ENCODE peak calls at places on chromosomes 1 and 21, in four cellular contexts. E is keratinocyte, M is fibroblast of lung, J is MM.1S. Q is an unnamed sample.

GRCh38 chr1:220184503-220184902 is 87.8 kb downstream of the RAB3GAP2 start:
- DNase-seq in E (no peak), M (no peak), J (no peak), Q (no peak)

GRCh38 chr1:212203611-212204010 is 81.6 kb upstream of the PPP2R5A start:
- DNase-seq in E (no peak), M (no peak), J (no peak), Q (no peak)

GRCh38 chr1:22044690-22045420 is 7.7 kb upstream of the CDC42 start:
- DNase-seq in E (no peak), M (peak; percentile 70), J (no peak), Q (no peak)

GRCh38 chr1:3688836-3689750 is 36.8 kb downstream of the TP73 start:
- DNase-seq in E (no peak), M (no peak), J (no peak), Q (no peak)

GRCh38 chr1:63747445-63747844 is 26.4 kb upstream of the ROR1 start:
- DNase-seq in E (no peak), M (peak; percentile 14), J (no peak), Q (no peak)

GRCh38 chr1:54833146-54833545 is 32.0 kb upstream of the TTC22 start:
- DNase-seq in E (no peak), M (no peak), J (no peak), Q (no peak)

GRCh38 chr1:232383455-232384074 is 246.4 kb downstream of the SIPA1L2 start:
- DNase-seq in E (peak; percentile 19), M (peak; percentile 5), J (no peak), Q (no peak)

GRCh38 chr21:35963920-35964451 is 96.3 kb downstream of the SETD4 start:
- DNase-seq in E (no peak), M (no peak), J (no peak), Q (peak; percentile 6)

GRCh38 chr1:229280921-229281320 is 10.0 kb downstream of the RAB4A start:
- DNase-seq in E (no peak), M (no peak), J (no peak), Q (no peak)

GRCh38 chr1:150154143-150154542 is 4.4 kb downstream of the PLEKHO1 start:
- DNase-seq in E (no peak), M (no peak), J (no peak), Q (no peak)

GRCh38 chr1:109954180-109954579 is 30.4 kb upstream of the AHCYL1 start:
- DNase-seq in E (no peak), M (no peak), J (no peak), Q (no peak)

GRCh38 chr1:173255214-173255813 is 48.2 kb upstream of the TNFSF4 start:
- DNase-seq in E (no peak), M (peak; percentile 71), J (peak; percentile 36), Q (peak; percentile 15)

GRCh38 chr1:3274972-3275371 is 179.5 kb upstream of the ARHGEF16 start:
- DNase-seq in E (no peak), M (no peak), J (no peak), Q (no peak)

GRCh38 chr1:71047635-71048607 is at the start of gene PTGER3:
- DNase-seq in E (no peak), M (no peak), J (no peak), Q (no peak)

GRCh38 chr1:224673161-224673560 is 57.0 kb downstream of the CNIH3 start:
- DNase-seq in E (no peak), M (no peak), J (no peak), Q (no peak)

DNA sequence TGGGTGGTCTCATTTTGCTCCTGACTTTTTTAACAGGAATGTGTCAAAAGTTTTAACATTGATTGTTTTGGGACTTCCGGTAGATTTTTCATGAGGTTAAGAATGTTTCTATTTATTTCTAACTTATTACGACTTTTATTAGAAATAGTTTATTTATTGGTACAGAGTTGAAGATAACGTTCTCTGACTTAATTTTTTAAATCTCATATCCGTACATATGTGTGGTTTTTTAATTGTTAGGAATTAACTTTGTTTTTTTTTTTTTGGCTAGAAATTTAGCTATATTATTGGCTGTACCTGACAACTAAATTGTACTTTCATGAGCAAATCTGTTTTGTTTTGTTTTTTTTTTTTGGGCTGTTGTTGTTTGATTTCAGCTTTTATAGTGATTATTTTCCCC is 32.0 kb downstream of the RNF2 start:
- DNase-seq in E (no peak), M (no peak), J (no peak), Q (no peak)
- H4K20me1 ChIP-seq in E (no peaks in the 10 kb centered on the region), M (no peaks in the 10 kb centered on the region), J (no peaks in the 10 kb centered on the region), Q (peaks cover 40% of the 10 kb centered on the region)

GRCh38 chr1:174768516-174768915 is 231.2 kb upstream of the CACYBP start:
- DNase-seq in E (no peak), M (no peak), J (no peak), Q (no peak)
- H3K4me2 ChIP-seq in E (no peak overlapping the region), M (no peak overlapping the region), J (peak overlapping the region; percentile 1), Q (no peak overlapping the region)

DNA sequence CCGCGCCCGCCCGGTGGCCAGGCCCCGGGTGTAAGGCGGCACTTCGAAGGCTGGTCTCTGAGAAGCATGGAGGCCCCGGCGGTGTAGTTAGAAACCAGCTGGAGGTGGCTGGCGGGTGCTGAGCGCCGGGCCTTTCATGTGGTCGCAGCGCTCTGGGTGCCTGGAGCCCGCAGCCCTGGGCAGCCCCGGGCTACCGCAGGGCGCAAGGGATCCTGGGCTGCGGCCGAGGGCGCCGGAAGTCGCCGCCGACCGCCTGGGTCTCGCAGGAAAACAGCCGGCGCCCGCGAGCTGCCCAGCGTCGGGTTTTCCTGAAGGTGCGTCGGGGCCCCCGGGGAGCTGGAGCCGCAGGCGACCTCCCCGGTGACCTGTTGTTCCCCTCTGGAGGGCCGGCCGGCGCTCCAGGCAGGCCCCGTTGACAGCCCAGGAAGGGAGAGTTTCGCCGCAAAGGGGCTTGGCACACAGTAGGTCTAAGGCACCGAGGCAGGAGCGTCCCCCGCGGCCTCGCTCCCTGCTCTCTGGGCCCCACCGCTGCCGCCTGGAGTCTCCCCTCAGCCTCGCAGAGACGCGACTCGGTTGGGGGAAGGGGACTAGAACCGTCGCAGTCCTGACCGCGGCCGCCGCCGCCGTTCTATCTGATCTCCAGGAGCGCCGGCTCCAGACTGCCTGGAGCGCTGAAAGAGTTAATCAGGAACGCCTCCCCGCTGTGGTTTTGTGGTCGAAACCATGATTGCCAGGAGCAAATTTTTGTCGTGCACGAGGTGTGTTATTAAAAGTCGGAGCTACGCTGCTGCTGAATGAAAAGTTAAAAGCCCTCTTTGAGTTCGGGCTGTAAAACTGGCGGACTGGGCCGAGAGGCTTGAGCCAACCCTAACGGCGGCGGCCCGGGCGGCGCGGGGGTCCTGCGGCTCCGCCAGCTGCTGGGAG is 2.8 kb downstream of the GRHL3 start:
- DNase-seq in E (peak; percentile 50), M (peak; percentile 77), J (peak; percentile 98), Q (peak; percentile 88)
- TF ChIP-seq EZH2 in E (no peak), M (peak; percentile 49), J (no peak), Q (peak; percentile 89)

GRCh38 chr1:5989731-5990271 is 2.4 kb downstream of the NPHP4 start:
- DNase-seq in E (no peak), M (no peak), J (no peak), Q (no peak)
- H4K20me1 ChIP-seq in E (no peaks in the 10 kb centered on the region), M (no peaks in the 10 kb centered on the region), J (no peaks in the 10 kb centered on the region), Q (peaks cover 47% of the 10 kb centered on the region)

GRCh38 chr1:201004154-201004553 is 19.4 kb downstream of the KIF21B start:
- DNase-seq in E (no peak), M (no peak), J (no peak), Q (no peak)
- H3K4me2 ChIP-seq in E (no peak overlapping the region), M (no peak overlapping the region), J (no peak overlapping the region), Q (no peak overlapping the region)

DNA sequence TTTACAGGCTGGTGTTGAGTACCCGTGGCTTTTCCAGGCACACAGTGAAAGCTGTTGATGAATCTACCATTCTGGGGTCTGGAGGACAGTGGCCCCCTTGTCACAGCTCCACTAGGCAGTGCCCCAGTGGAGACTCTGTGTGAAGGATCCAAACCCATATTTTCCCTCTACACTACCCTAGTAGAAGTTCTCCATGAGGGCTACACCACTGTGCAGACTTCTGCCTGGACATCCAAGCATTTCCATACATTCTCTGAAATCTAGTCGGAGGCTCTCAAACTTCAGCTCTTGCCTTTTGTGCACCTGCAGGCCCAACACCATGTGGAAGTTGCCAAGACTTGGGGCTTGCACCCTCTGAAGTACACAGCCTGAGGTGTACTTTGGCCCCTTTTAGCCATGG is 227.8 kb downstream of the BACH1 start:
- DNase-seq in E (no peak), M (no peak), J (no peak), Q (peak; percentile 13)
- TF ChIP-seq EZH2 in E (no peak), M (no peak), J (no peak), Q (no peak)

DNA sequence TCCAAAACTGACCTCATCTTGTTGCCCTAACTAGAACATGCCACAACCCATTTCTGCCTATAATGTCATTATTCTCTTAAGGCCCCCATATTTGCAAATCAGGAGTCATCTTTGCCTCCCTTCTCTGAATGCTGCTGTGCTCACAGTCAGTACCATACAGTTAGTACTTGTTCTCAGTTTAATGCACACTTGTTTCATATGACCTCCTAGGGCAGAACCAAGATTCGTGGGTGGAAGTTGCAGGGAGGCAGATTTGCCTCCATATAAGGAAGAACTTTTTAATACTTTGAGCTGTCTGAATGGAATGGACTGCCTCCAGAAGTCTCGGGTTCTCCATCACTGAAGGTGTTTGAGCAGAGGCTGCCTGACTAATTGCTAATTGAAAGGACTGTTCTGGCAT is 9.2 kb downstream of the CAP1 start:
- DNase-seq in E (no peak), M (no peak), J (no peak), Q (no peak)
- H4K20me1 ChIP-seq in E (peaks cover 35% of the 10 kb centered on the region), M (peaks cover 1% of the 10 kb centered on the region), J (peaks cover 4% of the 10 kb centered on the region), Q (peaks cover 58% of the 10 kb centered on the region)

DNA sequence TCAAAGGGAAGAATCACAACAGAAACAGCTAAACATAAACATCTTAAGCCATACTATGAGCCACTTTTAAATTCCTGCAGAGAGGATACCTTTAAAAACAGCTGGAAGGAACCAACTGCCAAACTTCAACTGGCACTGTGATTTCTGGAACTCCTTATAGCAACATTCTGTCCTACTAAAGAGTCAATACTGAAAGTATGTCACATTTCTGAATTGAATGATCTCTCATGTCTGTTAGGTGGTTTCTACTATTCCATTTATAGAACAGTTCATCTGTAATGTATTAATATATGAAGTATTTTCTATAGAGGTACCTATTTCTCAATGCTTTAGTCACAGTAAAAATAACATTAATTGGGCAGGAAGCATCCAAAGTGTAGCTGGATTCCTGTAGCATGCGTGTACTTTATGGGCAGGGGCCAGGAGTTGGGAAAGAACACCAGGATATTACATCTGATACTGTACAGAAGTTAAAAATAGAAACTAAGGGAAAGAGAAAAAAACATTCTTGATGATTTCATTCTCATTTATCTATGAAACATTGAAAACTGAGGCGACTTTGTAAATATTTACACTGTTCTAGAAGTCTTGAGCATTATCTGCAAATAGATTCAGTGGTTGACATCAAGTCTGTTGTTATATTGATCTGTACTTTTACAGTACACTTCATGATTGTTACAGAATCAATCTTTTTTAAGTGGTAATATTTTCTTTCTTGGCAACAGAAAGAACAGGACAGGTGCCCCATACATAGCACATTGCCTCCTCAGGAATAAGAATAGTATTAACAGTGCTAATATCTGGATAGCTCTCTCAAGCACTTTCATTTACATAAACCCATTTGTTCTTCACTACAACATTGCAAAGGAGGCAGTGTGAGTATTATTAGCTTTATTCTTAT is 6.1 kb upstream of the ZNF281 start:
- DNase-seq in E (peak; percentile 45), M (peak; percentile 98), J (peak; percentile 40), Q (no peak)
- H3K4me2 ChIP-seq in E (peak overlapping the region; percentile 88), M (peak overlapping the region; percentile 48), J (peak overlapping the region; percentile 53), Q (no peak overlapping the region)

Q was measured in DND-41.